ENCODE peak calls at places on chromosomes 2 and 18, in four cellular contexts. N is mesendoderm, T is GM23248, R is ovary. A is an unnamed sample.

GRCh38 chr2:239154971-239155805 is 245.6 kb downstream of the HDAC4 start:
- DNase-seq in T (no peak), R (no peak), N (no peak), A (no peak)

GRCh38 chr2:21966139-21966538 is 842.4 kb downstream of the TDRD15 start:
- DNase-seq in N (no peak), T (no peak), R (no peak), A (no peak)

GRCh38 chr18:77106331-77106730 is 26.3 kb downstream of the MBP start:
- DNase-seq in R (no peak), T (no peak), N (no peak), A (no peak)

GRCh38 chr2:199455186-199455532 is 2.6 kb downstream of the SATB2 start:
- DNase-seq in R (no peak), T (no peak), N (no peak), A (no peak)

GRCh38 chr2:232522014-232522854 is 2.0 kb downstream of the PRSS56 start:
- DNase-seq in N (no peak), T (peak), R (peak), A (peak)

GRCh38 chr2:102021776-102022175 is 30.0 kb downstream of the IL1R2 start:
- DNase-seq in N (peak), R (no peak), T (peak), A (no peak)

GRCh38 chr2:1658394-1659151 is 85.7 kb downstream of the PXDN start:
- DNase-seq in T (no peak), N (no peak), R (peak), A (no peak)

GRCh38 chr2:105903051-105903674 is 158.5 kb downstream of the NCK2 start:
- DNase-seq in N (no peak), R (no peak), T (no peak), A (no peak)

GRCh38 chr2:24179683-24180082 is 4.8 kb downstream of the FAM228A start:
- DNase-seq in T (no peak), N (no peak), R (no peak), A (no peak)

GRCh38 chr2:39124770-39125075 is 3.9 kb upstream of the SOS1 start:
- DNase-seq in N (no peak), T (no peak), R (no peak), A (peak)

GRCh38 chr18:36372902-36373301 is 75.4 kb downstream of the FHOD3 start:
- DNase-seq in R (no peak), N (no peak), T (peak), A (no peak)

GRCh38 chr2:189534854-189535253 is 45.7 kb downstream of the SLC40A1 start:
- DNase-seq in T (peak), N (no peak), R (no peak), A (no peak)

GRCh38 chr2:54945401-54946219 is 104.6 kb downstream of the RTN4 start:
- DNase-seq in N (peak), R (peak), T (peak), A (peak)

GRCh38 chr2:118388771-118389170 is 300.5 kb downstream of the INSIG2 start:
- DNase-seq in T (peak), R (no peak), N (no peak), A (no peak)

DNA sequence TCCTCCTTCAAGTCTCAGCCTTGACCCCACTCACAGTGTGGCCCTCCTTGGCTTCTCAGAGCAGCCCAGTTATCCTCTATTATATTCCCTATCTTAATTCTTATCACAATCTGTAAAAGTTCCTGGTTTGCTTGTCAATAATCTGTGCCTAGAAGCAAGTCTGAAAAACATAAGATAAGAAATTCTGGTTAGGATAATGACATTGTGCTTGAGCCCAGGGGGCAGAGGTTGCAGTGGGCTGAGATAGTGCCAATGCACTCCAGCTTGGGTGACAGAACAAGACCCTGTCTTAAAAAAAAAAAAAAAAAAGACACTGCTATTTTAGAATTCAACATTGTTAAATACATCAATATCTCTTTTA is 63.9 kb downstream of the TMEM131 start:
- DNase-seq in N (peak), R (no peak), T (no peak), A (no peak)
- H3K27ac ChIP-seq in N (no peak), R (no peak), T (no peak), A (no peak)

DNA sequence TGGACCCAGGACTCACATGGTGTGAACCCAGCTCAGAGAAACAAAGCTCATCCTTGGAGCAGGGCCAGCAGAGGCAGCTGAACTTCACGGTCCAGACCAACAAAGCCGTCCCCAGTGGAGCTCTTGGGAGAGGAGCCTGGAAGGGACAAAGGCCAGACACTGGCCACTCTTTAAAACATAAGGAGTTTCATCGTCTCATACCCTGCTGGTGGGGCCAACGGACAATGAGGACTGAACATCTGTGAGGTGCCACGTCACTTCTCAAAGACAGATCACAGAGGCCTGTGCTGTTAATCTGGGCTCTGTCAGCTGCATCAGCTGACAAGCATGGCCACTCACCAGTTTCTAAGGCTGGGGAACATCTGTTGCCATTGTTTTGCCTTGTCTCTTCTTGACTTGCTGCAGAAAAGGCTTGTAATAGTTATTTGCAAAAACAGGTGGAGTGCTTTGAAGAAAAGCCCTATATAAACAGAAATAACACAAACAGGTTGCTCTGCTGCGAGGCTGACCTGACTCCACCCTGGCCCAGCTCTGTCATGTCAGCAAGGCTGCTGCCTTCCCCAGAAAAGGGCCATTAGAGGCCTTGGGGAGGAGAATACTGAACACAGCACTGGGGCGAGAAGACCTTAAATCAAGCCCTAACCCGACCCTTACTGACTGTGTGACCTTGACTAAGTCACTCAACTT is 68.1 kb upstream of the DAPL1 start:
- DNase-seq in N (no peak), T (no peak), R (no peak), A (no peak)
- H3K27ac ChIP-seq in N (no peak), T (no peak), R (no peak), A (no peak)

GRCh38 chr18:80176334-80177080 is 67.4 kb downstream of the ADNP2 start:
- DNase-seq in N (no peak), R (no peak), T (peak), A (no peak)

GRCh38 chr18:80178935-80179818 is 68.1 kb downstream of the PARD6G start:
- DNase-seq in R (no peak), T (no peak), N (no peak), A (no peak)

GRCh38 chr18:80179857-80180558 is 67.3 kb downstream of the PARD6G start:
- DNase-seq in T (no peak), N (no peak), R (no peak), A (no peak)

GRCh38 chr18:80175451-80176235 is 66.6 kb downstream of the ADNP2 start:
- DNase-seq in N (no peak), R (no peak), T (no peak), A (no peak)

GRCh38 chr18:80177128-80177527 is 68.1 kb downstream of the ADNP2 start:
- DNase-seq in R (no peak), N (no peak), T (no peak), A (no peak)
- H3K27ac ChIP-seq in R (no peak), N (no peak), T (no peak), A (no peak)

GRCh38 chr2:177724398-177725287 is 332.1 kb downstream of the AGPS start:
- DNase-seq in T (peak), N (peak), R (peak), A (peak)

GRCh38 chr2:177726853-177727465 is 334.4 kb downstream of the AGPS start:
- DNase-seq in N (no peak), T (no peak), R (no peak), A (no peak)

GRCh38 chr2:177717831-177718618 is 325.5 kb downstream of the AGPS start:
- DNase-seq in N (no peak), R (no peak), T (peak), A (no peak)

GRCh38 chr2:177721087-177721486 is 328.5 kb downstream of the AGPS start:
- DNase-seq in R (no peak), T (no peak), N (no peak), A (no peak)

DNA sequence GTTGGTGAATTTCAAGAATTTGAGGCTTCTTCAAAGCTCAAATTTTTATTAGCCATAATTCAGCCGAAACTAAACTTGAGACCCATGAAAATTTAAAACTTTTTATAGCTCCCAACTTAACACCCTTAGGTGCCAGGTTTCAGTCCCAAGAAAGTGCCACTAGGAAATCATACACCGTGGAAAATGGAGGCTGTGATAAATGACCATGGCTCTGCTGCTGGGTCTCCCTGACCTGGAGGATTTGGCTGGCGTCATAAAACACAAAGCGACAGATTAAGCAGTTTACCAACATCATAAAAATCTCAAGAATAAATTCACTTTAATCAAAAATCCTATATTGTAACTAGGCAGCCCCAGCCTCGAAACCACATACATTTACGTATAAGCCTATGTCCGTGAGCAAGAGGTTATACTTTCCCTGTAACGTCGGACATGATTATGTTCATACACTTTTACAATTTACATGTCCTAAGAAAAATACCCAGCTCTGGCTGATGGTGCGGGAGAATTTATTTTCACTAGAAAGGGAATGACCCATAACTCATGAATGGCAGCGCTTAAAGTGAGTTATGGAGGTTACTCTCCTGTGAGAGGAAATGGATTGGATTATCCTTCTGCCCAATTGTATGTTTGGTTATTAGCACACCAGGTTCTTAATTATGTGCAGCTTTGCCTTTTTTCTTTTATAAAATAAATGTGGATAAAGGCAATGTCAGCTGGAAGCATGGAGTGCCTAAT is 329.4 kb downstream of the AGPS start:
- DNase-seq in T (no peak), N (no peak), R (no peak), A (no peak)
- H3K27ac ChIP-seq in T (no peak), N (no peak), R (no peak), A (no peak)

GRCh38 chr2:237482485-237482884 is 4.6 kb upstream of the MLPH start:
- DNase-seq in N (no peak), R (peak), T (peak), A (peak)
- H3K27ac ChIP-seq in N (no peak), R (no peak), T (peak), A (peak)

DNA sequence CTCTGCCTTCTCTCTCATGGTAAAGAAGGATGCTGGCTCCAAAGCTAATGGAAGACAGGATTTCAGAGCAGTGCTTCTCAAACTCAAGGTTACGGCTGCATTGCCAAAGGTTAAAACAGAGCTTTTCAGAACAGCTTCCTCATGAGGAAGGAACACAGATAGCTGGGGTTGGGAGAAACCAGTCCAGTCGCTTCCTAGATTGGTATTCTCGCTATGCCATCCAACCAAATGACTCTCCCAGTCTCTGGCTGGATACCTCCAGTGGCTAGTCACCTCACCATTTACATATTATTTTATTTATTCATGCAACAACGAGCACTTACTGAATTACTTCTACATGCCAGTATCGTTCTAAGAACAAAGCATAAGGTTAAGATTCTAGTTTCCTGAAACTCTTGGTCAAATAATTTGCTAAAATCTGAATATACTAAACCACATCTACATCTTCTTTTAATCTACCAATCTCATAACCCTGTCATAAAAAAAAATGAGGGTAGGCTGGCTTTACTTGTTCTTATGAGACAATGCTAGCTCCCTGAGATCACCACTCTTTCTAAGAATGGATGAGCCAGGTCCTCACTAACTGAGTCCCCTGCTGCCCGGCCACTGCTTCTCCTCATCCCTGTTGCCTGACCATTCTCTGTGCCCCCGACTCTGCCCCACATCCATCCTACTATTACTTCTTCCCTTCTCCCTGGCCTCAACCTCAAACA is 20.4 kb downstream of the KDSR start:
- DNase-seq in R (no peak), N (no peak), T (no peak), A (no peak)
- H3K27ac ChIP-seq in R (no peak), N (no peak), T (no peak), A (peak)

DNA sequence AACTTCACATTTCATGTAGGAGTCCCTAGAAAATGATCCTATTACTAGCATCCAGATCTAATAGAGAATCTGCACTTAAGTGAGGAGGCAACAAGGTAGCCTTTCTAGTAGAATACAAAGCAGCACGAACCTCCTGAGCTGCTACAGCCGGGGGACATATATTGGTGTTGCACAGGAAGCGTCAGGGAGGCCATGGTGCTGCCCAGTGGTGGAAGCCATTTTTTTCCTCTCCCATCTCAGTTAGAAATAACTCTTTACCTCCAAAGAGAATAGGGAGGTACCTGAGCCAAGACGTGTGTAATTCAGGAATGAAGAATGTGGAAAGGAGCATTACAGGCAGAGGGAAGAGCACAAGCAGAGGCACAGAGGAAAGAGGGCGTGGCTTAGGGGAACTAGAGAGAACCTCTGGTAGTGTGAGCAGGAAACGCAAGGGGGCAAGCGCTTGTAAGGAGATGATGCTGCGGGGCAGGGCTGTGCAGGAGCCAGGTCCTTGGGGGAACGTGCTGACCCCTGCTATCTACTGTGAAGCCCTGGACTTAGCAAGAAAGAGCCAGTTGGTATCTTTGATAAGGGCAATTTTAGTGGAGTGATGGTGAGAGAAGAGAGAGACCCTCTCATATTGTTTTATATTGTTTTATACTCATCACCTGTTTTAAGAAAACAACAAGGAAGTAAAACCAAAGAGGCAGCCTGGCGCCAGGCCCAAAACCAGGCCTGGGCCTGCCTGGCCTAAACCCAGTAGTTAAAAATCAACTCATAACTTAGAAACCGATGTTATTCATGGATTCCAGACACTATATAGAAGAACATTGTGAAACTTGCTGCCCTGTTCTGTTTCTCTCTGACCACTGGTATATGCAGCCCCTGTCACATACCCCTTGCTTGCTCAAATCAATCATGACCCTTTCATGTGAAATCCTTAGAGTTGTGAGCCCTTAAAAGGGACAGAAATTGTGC is 50.0 kb upstream of the TTC39C start:
- DNase-seq in R (no peak), N (peak), T (no peak), A (no peak)
- H3K27ac ChIP-seq in R (no peak), N (no peak), T (no peak), A (no peak)